ENCODE peak calls at places on chromosomes 5 and 9, in six cellular contexts. W, O, H, X, E and M are unnamed samples.

GRCh38 chr5:40962207-40962955 is 53.1 kb downstream of the C7 start:
- DNase-seq in W (no peak), O (no peak), H (no peak), X (no peak), E (no peak), M (no peak)

GRCh38 chr9:526904-527591 is 312.4 kb downstream of the DOCK8 start:
- DNase-seq in W (no peak), O (no peak), H (no peak), X (no peak), E (no peak), M (no peak)

GRCh38 chr9:33103381-33104110 is 27.1 kb upstream of the SMU1 start:
- DNase-seq in W (no peak), O (no peak), H (no peak), X (no peak), E (no peak), M (no peak)

GRCh38 chr9:38318755-38319495 is 73.6 kb upstream of the ALDH1B1 start:
- DNase-seq in W (no peak), O (no peak), H (peak; percentile 54), X (peak; percentile 27), E (no peak), M (no peak)

GRCh38 chr9:100581661-100582060 is 3.8 kb downstream of the CAVIN4 start:
- DNase-seq in W (peak; percentile 37), O (no peak), H (no peak), X (no peak), E (no peak), M (no peak)

GRCh38 chr5:135353952-135354721 is 44.9 kb downstream of the MACROH2A1 start:
- DNase-seq in W (no peak), O (no peak), H (peak; percentile 84), X (peak; percentile 95), E (no peak), M (no peak)

GRCh38 chr5:168162464-168162863 is 129.0 kb upstream of the WWC1 start:
- DNase-seq in W (no peak), O (no peak), H (no peak), X (no peak), E (no peak), M (no peak)

GRCh38 chr5:60541980-60542379 is 158.0 kb downstream of the DEPDC1B start:
- DNase-seq in W (no peak), O (no peak), H (no peak), X (peak; percentile 23), E (no peak), M (no peak)

GRCh38 chr5:154740483-154740882 is 14.7 kb upstream of the LARP1 start:
- DNase-seq in W (peak; percentile 60), O (no peak), H (peak; percentile 49), X (peak; percentile 60), E (peak; percentile 32), M (no peak)

GRCh38 chr5:1538741-1539392 is 15.1 kb upstream of the LPCAT1 start:
- DNase-seq in W (no peak), O (no peak), H (no peak), X (no peak), E (no peak), M (no peak)

GRCh38 chr9:132663851-132664250 is 5.9 kb downstream of the DDX31 start:
- DNase-seq in W (no peak), O (no peak), H (no peak), X (no peak), E (no peak), M (no peak)

GRCh38 chr5:143029293-143029692 is 259.1 kb downstream of the ARHGAP26 start:
- DNase-seq in W (no peak), O (no peak), H (no peak), X (no peak), E (no peak), M (no peak)

GRCh38 chr9:93183663-93184438 is at the start of gene WNK2:
- DNase-seq in W (no peak), O (peak; percentile 76), H (no peak), X (peak; percentile 23), E (no peak), M (no peak)

GRCh38 chr9:129863059-129863690 is 27.9 kb downstream of the USP20 start:
- DNase-seq in W (no peak), O (no peak), H (no peak), X (no peak), E (no peak), M (no peak)

DNA sequence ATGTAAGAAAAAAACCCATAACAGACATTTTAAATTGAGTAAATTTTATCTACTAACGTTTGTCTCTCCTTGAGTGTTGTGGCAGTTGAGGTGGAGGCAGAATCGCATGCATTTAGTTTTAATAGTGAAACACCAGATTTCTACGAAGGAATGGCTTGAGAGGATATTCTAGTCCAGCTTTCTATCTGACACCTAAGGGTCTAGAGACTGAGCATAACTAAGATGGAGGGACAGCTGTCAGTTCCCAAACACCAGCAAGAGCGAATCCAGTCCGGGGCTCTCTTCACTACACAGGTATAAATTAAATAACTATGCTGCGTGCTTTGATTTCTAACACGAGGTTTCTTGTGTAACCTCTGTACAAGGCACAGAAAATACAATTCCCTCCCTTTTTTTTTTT is 1.4 kb downstream of the NCBP1 start:
- DNase-seq in W (no peak), O (no peak), H (no peak), X (no peak), E (no peak), M (no peak)
- H3K27ac ChIP-seq in W (peak overlapping the region; percentile 99), O (peak overlapping the region; percentile 96), H (no peak overlapping the region), X (peak overlapping the region; percentile 98), E (no peak overlapping the region), M (no peak overlapping the region)

DNA sequence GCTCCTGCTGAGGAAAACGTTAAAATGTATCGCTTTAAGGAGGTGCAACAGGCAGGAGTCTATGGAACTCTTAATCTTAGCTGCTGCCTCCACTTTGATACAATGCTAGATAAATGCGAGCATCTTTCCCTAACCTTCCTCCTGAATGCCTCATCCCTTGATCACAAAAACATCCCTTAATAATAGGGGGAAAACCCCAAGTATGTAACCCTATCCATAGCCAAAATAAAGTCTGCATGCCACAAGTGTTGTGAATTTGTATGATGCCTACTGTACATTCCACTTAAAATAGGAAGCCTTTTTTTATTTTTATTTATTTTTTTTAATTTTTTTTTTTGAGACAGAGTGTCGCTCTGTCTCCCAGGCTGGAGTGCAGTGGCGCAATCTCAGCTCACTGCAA is 206.9 kb downstream of the AOPEP start:
- DNase-seq in W (no peak), O (no peak), H (no peak), X (peak; percentile 65), E (no peak), M (no peak)
- H3K27ac ChIP-seq in W (no peak overlapping the region), O (peak overlapping the region; percentile 93), H (no peak overlapping the region), X (peak overlapping the region; percentile 21), E (no peak overlapping the region), M (no peak overlapping the region)

DNA sequence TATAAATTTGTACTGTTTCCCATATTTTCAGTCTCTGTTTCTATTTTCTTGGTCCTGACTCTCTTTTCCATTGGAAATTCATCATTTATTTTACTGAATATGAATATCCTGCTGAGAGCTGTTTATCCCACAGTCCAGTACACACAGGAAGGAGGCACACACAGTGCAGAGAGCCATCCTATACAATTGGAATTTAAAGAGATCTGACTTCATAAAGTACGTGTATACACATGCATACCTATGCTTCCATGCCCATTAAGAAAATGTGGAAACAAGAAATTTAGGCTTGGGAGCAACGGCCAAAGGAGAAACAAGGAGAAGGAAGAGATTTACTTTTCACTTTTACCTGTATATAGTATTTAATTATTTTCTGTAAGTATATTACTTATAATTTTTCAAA is 99.2 kb downstream of the NFIB start:
- DNase-seq in W (no peak), O (no peak), H (no peak), X (no peak), E (no peak), M (no peak)
- H3K27ac ChIP-seq in W (no peak overlapping the region), O (peak overlapping the region; percentile 86), H (no peak overlapping the region), X (no peak overlapping the region), E (no peak overlapping the region), M (no peak overlapping the region)

DNA sequence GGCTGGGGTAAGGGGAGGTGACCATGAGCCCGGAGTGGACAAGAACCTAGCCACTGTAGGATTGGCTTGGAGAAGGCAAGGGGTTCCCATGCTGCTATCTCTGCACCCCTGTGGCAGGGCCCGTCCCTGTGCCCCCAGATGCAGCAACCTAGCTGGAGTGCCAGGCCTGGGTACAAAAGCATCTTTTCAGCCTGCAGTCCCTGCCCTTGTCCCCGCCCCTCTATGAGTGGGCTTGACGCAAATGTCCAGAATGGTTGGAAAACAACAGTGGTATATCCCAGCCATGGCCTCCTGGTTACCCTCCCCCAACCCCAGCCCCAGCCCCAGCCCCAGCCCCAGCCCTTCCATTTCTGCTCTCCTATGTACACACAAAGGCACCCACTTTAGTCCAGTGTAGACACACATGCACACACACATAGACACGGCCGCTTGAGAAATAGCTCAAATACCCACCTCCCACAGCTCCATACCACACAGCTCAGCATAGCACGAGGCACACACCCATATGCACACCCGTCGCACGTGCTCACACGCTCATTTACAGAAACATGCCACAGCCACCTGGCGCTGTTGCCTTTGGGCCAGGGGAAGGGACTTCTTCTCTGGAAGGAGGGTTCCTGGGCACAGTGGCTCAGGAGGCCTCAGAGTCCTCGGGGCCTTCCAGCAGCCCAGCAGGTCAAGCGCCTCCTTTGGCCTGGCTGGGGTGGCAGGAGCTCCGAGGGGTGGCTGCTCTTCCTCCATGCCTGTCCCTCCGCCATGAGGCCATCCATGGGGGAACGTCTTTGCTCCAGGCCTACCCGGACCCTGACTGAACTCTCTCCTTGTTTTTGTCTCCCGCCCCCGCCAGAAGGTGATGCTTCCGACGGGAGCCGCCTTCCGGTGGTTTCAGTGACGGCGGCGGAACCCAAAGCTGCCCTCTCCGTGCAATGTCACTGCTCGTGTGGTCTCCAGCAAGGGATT is 34.1 kb downstream of the CXXC5 start:
- DNase-seq in W (peak; percentile 45), O (no peak), H (no peak), X (no peak), E (no peak), M (no peak)
- H3K27ac ChIP-seq in W (peak overlapping the region; percentile 97), O (no peak overlapping the region), H (no peak overlapping the region), X (no peak overlapping the region), E (no peak overlapping the region), M (no peak overlapping the region)

DNA sequence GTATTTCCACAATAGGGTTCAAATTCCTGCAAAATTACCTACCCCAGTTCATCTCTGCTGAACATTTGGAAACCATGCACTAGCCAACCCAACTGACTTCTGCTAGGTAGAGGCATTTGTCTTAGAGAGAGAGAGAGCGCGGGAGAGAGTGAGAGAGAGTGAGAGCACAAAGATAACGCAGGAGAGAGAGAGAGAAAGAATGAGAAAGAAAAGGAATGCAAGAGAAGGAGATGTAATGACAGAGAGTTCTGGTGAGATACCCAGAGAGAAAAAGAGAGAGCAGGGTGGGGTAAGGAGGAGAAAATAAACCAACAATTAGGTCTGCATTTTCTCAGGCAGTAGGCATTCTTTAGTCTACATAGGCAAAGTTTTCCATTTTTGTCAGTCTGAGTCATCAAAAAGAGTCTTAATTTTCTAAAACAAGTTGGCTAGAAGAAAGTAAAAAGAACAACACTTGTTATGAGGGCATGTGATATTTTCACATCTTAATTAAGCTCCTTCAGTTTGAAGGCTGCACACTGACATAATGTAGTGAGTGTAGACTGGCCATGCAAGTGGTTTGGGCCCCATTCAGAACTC is 98.2 kb downstream of the MAP1B start:
- DNase-seq in W (no peak), O (no peak), H (no peak), X (peak; percentile 54), E (no peak), M (no peak)
- H3K27ac ChIP-seq in W (no peak overlapping the region), O (peak overlapping the region; percentile 38), H (no peak overlapping the region), X (peak overlapping the region; percentile 44), E (no peak overlapping the region), M (no peak overlapping the region)

GRCh38 chr5:42612997-42613396 is 143.6 kb upstream of the CCDC152 start:
- DNase-seq in W (no peak), O (no peak), H (no peak), X (peak; percentile 71), E (no peak), M (no peak)
- H3K27ac ChIP-seq in W (no peak overlapping the region), O (no peak overlapping the region), H (no peak overlapping the region), X (no peak overlapping the region), E (no peak overlapping the region), M (no peak overlapping the region)